ENCODE peak calls at places on chromosomes 11 and 22, in nine cellular contexts. G, J, T, H, S, W, O, P and D are unnamed samples.

GRCh38 chr22:24156146-24156914 is 25.0 kb upstream of the SUSD2 start:
- DNase-seq in S (peak), T (peak), O (no peak), P (peak), J (no peak), H (peak), W (no peak), G (peak), D (peak)

GRCh38 chr11:67646535-67647336 is 3.8 kb downstream of the ACY3 start:
- DNase-seq in H (no peak), W (no peak), P (no peak), T (peak), J (no peak), G (peak), S (peak), O (no peak), D (no peak)

GRCh38 chr11:118705111-118705741 is 25.8 kb upstream of the TREH start:
- DNase-seq in H (no peak), G (peak), W (no peak), P (no peak), S (no peak), T (no peak), J (no peak), O (no peak), D (no peak)

GRCh38 chr22:36541831-36542391 is 12.9 kb upstream of the EIF3D start:
- DNase-seq in P (peak), W (peak), J (no peak), O (peak), T (no peak), S (no peak), G (no peak), H (no peak), D (no peak)

GRCh38 chr22:45503816-45504702 is 1.4 kb downstream of the FBLN1 start:
- DNase-seq in P (peak), S (no peak), O (no peak), W (no peak), T (no peak), H (peak), G (no peak), J (peak), D (peak)

GRCh38 chr22:29302681-29303465 is 3.6 kb upstream of the GAS2L1 start:
- DNase-seq in G (no peak), H (no peak), O (no peak), P (no peak), J (no peak), T (no peak), S (no peak), W (no peak), D (peak)

GRCh38 chr11:31455177-31455576 is 54.2 kb downstream of the IMMP1L start:
- DNase-seq in J (no peak), T (no peak), O (no peak), W (no peak), S (no peak), H (no peak), P (no peak), G (no peak), D (no peak)

GRCh38 chr11:70159612-70160570 is 43.2 kb upstream of the FADD start:
- DNase-seq in O (peak), T (no peak), S (no peak), W (peak), P (no peak), J (no peak), G (no peak), H (no peak), D (no peak)

GRCh38 chr11:79054636-79055035 is 386.2 kb downstream of the TENM4 start:
- DNase-seq in T (no peak), O (peak), G (no peak), P (peak), H (no peak), S (no peak), J (no peak), W (peak), D (no peak)

GRCh38 chr22:27377901-27378300 is 423.7 kb downstream of the MN1 start:
- DNase-seq in J (no peak), G (no peak), O (no peak), W (no peak), T (no peak), S (no peak), P (no peak), H (no peak), D (no peak)

GRCh38 chr22:50728523-50728931 is 9.5 kb upstream of the ACR start:
- DNase-seq in J (no peak), G (no peak), O (no peak), T (no peak), P (no peak), H (no peak), W (no peak), S (no peak), D (no peak)

GRCh38 chr11:133840479-133840941 is 4.8 kb downstream of the SPATA19 start:
- DNase-seq in G (no peak), O (no peak), S (no peak), T (no peak), J (no peak), H (no peak), P (no peak), W (no peak), D (no peak)

GRCh38 chr11:94897330-94897768 is 76.0 kb downstream of the CWC15 start:
- DNase-seq in S (peak), P (peak), O (no peak), H (peak), G (peak), T (peak), J (peak), W (peak), D (no peak)

GRCh38 chr11:124746621-124747243 is 5.3 kb downstream of the VSIG2 start:
- DNase-seq in G (peak), W (peak), S (peak), P (peak), J (peak), T (peak), H (no peak), O (no peak), D (peak)

GRCh38 chr11:135033545-135033944 is 621.5 kb upstream of the B3GAT1 start:
- DNase-seq in O (no peak), W (no peak), G (no peak), T (no peak), S (no peak), J (peak), P (no peak), H (peak), D (no peak)

GRCh38 chr11:122075016-122075415 is 41.0 kb downstream of the BLID start:
- DNase-seq in W (no peak), G (no peak), P (no peak), T (no peak), H (no peak), O (no peak), S (no peak), J (no peak), D (no peak)

GRCh38 chr11:64759722-64760719 is at the start of gene PYGM:
- DNase-seq in J (peak), O (no peak), S (peak), G (no peak), H (peak), T (no peak), P (peak), W (peak), D (peak)

GRCh38 chr11:35210886-35211546 is 72.0 kb downstream of the CD44 start:
- DNase-seq in J (no peak), H (no peak), G (no peak), S (no peak), W (no peak), O (no peak), T (no peak), P (peak), D (no peak)

GRCh38 chr22:20909543-20910303 is 7.5 kb upstream of the CRKL start:
- DNase-seq in O (no peak), S (no peak), H (no peak), T (no peak), W (no peak), J (no peak), G (no peak), P (no peak), D (no peak)

GRCh38 chr11:33930317-33931021 is 38.6 kb upstream of the LMO2 start:
- DNase-seq in J (no peak), P (peak), H (no peak), G (no peak), S (no peak), O (no peak), W (no peak), T (peak), D (no peak)

GRCh38 chr11:76074178-76075112 is 131.9 kb downstream of the WNT11 start:
- DNase-seq in H (no peak), J (no peak), W (peak), O (no peak), T (no peak), G (no peak), S (no peak), P (peak), D (no peak)

GRCh38 chr11:67376421-67376820 is 3.0 kb upstream of the CLCF1 start:
- DNase-seq in P (no peak), W (no peak), S (no peak), J (no peak), G (no peak), O (no peak), H (no peak), T (no peak), D (no peak)

GRCh38 chr11:107043242-107043991 is 25.1 kb upstream of the GUCY1A2 start:
- DNase-seq in O (peak), J (no peak), S (peak), G (no peak), H (no peak), W (peak), T (no peak), P (peak), D (peak)

GRCh38 chr22:36682835-36683234 is 20.7 kb downstream of the CACNG2 start:
- DNase-seq in T (no peak), W (no peak), O (no peak), H (no peak), J (no peak), G (no peak), S (no peak), P (no peak), D (no peak)

GRCh38 chr11:69280451-69280850 is 13.5 kb upstream of the MYEOV start:
- DNase-seq in P (peak), S (no peak), T (no peak), H (no peak), O (no peak), G (no peak), J (no peak), W (no peak), D (no peak)

GRCh38 chr22:45318558-45319318 is 9.0 kb downstream of the FAM118A start:
- DNase-seq in P (peak), J (no peak), W (no peak), O (no peak), T (no peak), S (peak), G (no peak), H (no peak), D (peak)

GRCh38 chr11:7514099-7514725 is 413 bp downstream of the PPFIBP2 start:
- DNase-seq in O (no peak), P (no peak), S (peak), H (no peak), T (peak), G (no peak), W (no peak), J (no peak), D (peak)

GRCh38 chr11:45036733-45037132 is 86.0 kb upstream of the TP53I11 start:
- DNase-seq in P (no peak), J (no peak), W (no peak), O (no peak), H (no peak), G (no peak), T (no peak), S (no peak), D (no peak)

GRCh38 chr22:44278234-44279058 is 34.3 kb downstream of the SHISAL1 start:
- DNase-seq in S (no peak), P (peak), W (no peak), O (no peak), T (no peak), J (no peak), G (no peak), H (no peak), D (no peak)

GRCh38 chr11:115166826-115167225 is 337.4 kb downstream of the CADM1 start:
- DNase-seq in O (no peak), G (no peak), P (no peak), H (no peak), J (no peak), W (no peak), S (no peak), T (no peak), D (no peak)

GRCh38 chr11:43537831-43538230 is 142.7 kb upstream of the HSD17B12 start:
- DNase-seq in H (no peak), G (no peak), O (no peak), S (no peak), T (no peak), W (no peak), P (no peak), J (no peak), D (no peak)

GRCh38 chr11:107996025-107996776 is 12.5 kb upstream of the CUL5 start:
- DNase-seq in T (no peak), W (no peak), P (no peak), J (peak), O (no peak), G (no peak), S (no peak), H (no peak), D (no peak)

GRCh38 chr11:46361283-46362145 is 14.3 kb downstream of the DGKZ start:
- DNase-seq in H (no peak), G (peak), W (no peak), O (no peak), P (peak), T (peak), S (peak), J (no peak), D (peak)

GRCh38 chr11:108871152-108871551 is 206.3 kb downstream of the DDX10 start:
- DNase-seq in P (peak), H (no peak), T (peak), O (no peak), W (peak), S (peak), J (no peak), G (no peak), D (no peak)

GRCh38 chr11:111309516-111309915 is 11.2 kb downstream of the POU2AF3 start:
- DNase-seq in J (no peak), P (no peak), T (no peak), O (no peak), G (no peak), W (no peak), S (no peak), H (no peak), D (no peak)

GRCh38 chr11:35662061-35662648 is 420 bp upstream of the TRIM44 start:
- DNase-seq in G (peak), S (peak), J (no peak), H (no peak), P (no peak), T (no peak), W (no peak), O (no peak), D (peak)